ENCODE peak calls at places on chromosomes 13 and 19, in six cellular contexts. One of them, this sample, is unnamed.

GRCh38 chr19:18798384-18799352 is 7.6 kb upstream of the COMP start:
- DNase-seq in SK-N-SH: no peak
- DNase-seq in K562: no peak
- DNase-seq in HepG2: peak; percentile 75
- DNase-seq in GM12878: no peak
- DNase-seq in H1: no peak
- DNase-seq in this sample: no peak

GRCh38 chr19:41886761-41887710 is 4.1 kb downstream of the ARHGEF1 start:
- DNase-seq in SK-N-SH: no peak
- DNase-seq in K562: no peak
- DNase-seq in HepG2: no peak
- DNase-seq in GM12878: no peak
- DNase-seq in H1: no peak
- DNase-seq in this sample: no peak

GRCh38 chr13:31697290-31697689 is 42.0 kb upstream of the RXFP2 start:
- DNase-seq in SK-N-SH: no peak
- DNase-seq in K562: no peak
- DNase-seq in HepG2: no peak
- DNase-seq in GM12878: no peak
- DNase-seq in H1: no peak
- DNase-seq in this sample: no peak

GRCh38 chr19:50202962-50203280 is 501 bp upstream of the MYH14 start:
- DNase-seq in SK-N-SH: no peak
- DNase-seq in K562: no peak
- DNase-seq in HepG2: no peak
- DNase-seq in GM12878: no peak
- DNase-seq in H1: no peak
- DNase-seq in this sample: no peak

GRCh38 chr13:91690944-91691343 is 292.5 kb downstream of the GPC5 start:
- DNase-seq in SK-N-SH: no peak
- DNase-seq in K562: no peak
- DNase-seq in HepG2: no peak
- DNase-seq in GM12878: no peak
- DNase-seq in H1: no peak
- DNase-seq in this sample: no peak

GRCh38 chr13:48602296-48603040 is 51.3 kb upstream of the CYSLTR2 start:
- DNase-seq in SK-N-SH: no peak
- DNase-seq in K562: no peak
- DNase-seq in HepG2: no peak
- DNase-seq in GM12878: no peak
- DNase-seq in H1: no peak
- DNase-seq in this sample: no peak

GRCh38 chr13:20891034-20891433 is 11.5 kb downstream of the XPO4 start:
- DNase-seq in SK-N-SH: no peak
- DNase-seq in K562: no peak
- DNase-seq in HepG2: no peak
- DNase-seq in GM12878: no peak
- DNase-seq in H1: no peak
- DNase-seq in this sample: no peak

GRCh38 chr19:54558339-54558738 is 15.3 kb upstream of the LILRA2 start:
- DNase-seq in SK-N-SH: no peak
- DNase-seq in K562: no peak
- DNase-seq in HepG2: no peak
- DNase-seq in GM12878: no peak
- DNase-seq in H1: no peak
- DNase-seq in this sample: no peak

GRCh38 chr19:16400911-16401675 is 70.7 kb downstream of the EPS15L1 start:
- DNase-seq in SK-N-SH: no peak
- DNase-seq in K562: no peak
- DNase-seq in HepG2: no peak
- DNase-seq in GM12878: no peak
- DNase-seq in H1: no peak
- DNase-seq in this sample: no peak

GRCh38 chr13:23325191-23325590 is 108.3 kb downstream of the SACS start:
- DNase-seq in SK-N-SH: no peak
- DNase-seq in K562: no peak
- DNase-seq in HepG2: peak; percentile 18
- DNase-seq in GM12878: peak; percentile 41
- DNase-seq in H1: no peak
- DNase-seq in this sample: no peak

GRCh38 chr13:46490129-46490528 is 62.8 kb upstream of the LRCH1 start:
- DNase-seq in SK-N-SH: peak; percentile 30
- DNase-seq in K562: no peak
- DNase-seq in HepG2: no peak
- DNase-seq in GM12878: no peak
- DNase-seq in H1: no peak
- DNase-seq in this sample: no peak

GRCh38 chr13:36891752-36892151 is 28.3 kb downstream of the SMAD9 start:
- DNase-seq in SK-N-SH: no peak
- DNase-seq in K562: no peak
- DNase-seq in HepG2: no peak
- DNase-seq in GM12878: no peak
- DNase-seq in H1: no peak
- DNase-seq in this sample: no peak

GRCh38 chr13:111325941-111326620 is 5.6 kb downstream of the TEX29 start:
- DNase-seq in SK-N-SH: no peak
- DNase-seq in K562: no peak
- DNase-seq in HepG2: no peak
- DNase-seq in GM12878: no peak
- DNase-seq in H1: no peak
- DNase-seq in this sample: no peak

GRCh38 chr19:54850930-54851329 is 687 bp downstream of the KIR3DL2 start:
- DNase-seq in SK-N-SH: no peak
- DNase-seq in K562: no peak
- DNase-seq in HepG2: no peak
- DNase-seq in GM12878: no peak
- DNase-seq in H1: no peak
- DNase-seq in this sample: no peak

GRCh38 chr19:53519431-53519830 is 18.5 kb upstream of the ZNF331 start:
- DNase-seq in SK-N-SH: no peak
- DNase-seq in K562: no peak
- DNase-seq in HepG2: no peak
- DNase-seq in GM12878: no peak
- DNase-seq in H1: no peak
- DNase-seq in this sample: no peak

GRCh38 chr13:57631607-57632275 is at the start of gene PCDH17:
- DNase-seq in SK-N-SH: peak; percentile 62
- DNase-seq in K562: no peak
- DNase-seq in HepG2: no peak
- DNase-seq in GM12878: no peak
- DNase-seq in H1: no peak
- DNase-seq in this sample: no peak

GRCh38 chr13:46982856-46983582 is 86.2 kb upstream of the HTR2A start:
- DNase-seq in SK-N-SH: no peak
- DNase-seq in K562: no peak
- DNase-seq in HepG2: no peak
- DNase-seq in GM12878: peak; percentile 96
- DNase-seq in H1: no peak
- DNase-seq in this sample: peak; percentile 29

GRCh38 chr13:20080377-20081164 is 80.3 kb downstream of the GJA3 start:
- DNase-seq in SK-N-SH: no peak
- DNase-seq in K562: no peak
- DNase-seq in HepG2: no peak
- DNase-seq in GM12878: no peak
- DNase-seq in H1: no peak
- DNase-seq in this sample: no peak

GRCh38 chr13:24670927-24671326 is 9.3 kb upstream of the ATP12A start:
- DNase-seq in SK-N-SH: peak; percentile 49
- DNase-seq in K562: peak; percentile 17
- DNase-seq in HepG2: no peak
- DNase-seq in GM12878: no peak
- DNase-seq in H1: no peak
- DNase-seq in this sample: no peak

GRCh38 chr13:86051134-86052103 is 252.2 kb upstream of the SLITRK6 start:
- DNase-seq in SK-N-SH: no peak
- DNase-seq in K562: no peak
- DNase-seq in HepG2: no peak
- DNase-seq in GM12878: no peak
- DNase-seq in H1: no peak
- DNase-seq in this sample: no peak

GRCh38 chr13:103066991-103067390 is 774 bp upstream of the SLC10A2 start:
- DNase-seq in SK-N-SH: peak; percentile 28
- DNase-seq in K562: no peak
- DNase-seq in HepG2: no peak
- DNase-seq in GM12878: no peak
- DNase-seq in H1: no peak
- DNase-seq in this sample: no peak

GRCh38 chr19:43464089-43464775 is 1.2 kb downstream of the LYPD3 start:
- DNase-seq in SK-N-SH: peak; percentile 87
- DNase-seq in K562: peak; percentile 83
- DNase-seq in HepG2: no peak
- DNase-seq in GM12878: no peak
- DNase-seq in H1: no peak
- DNase-seq in this sample: peak; percentile 77

GRCh38 chr13:26050568-26051230 is 1.1 kb downstream of the SHISA2 start:
- DNase-seq in SK-N-SH: peak; percentile 66
- DNase-seq in K562: no peak
- DNase-seq in HepG2: no peak
- DNase-seq in GM12878: no peak
- DNase-seq in H1: no peak
- DNase-seq in this sample: no peak

GRCh38 chr13:80037505-80037888 is 303.4 kb downstream of the SPRY2 start:
- DNase-seq in SK-N-SH: no peak
- DNase-seq in K562: no peak
- DNase-seq in HepG2: no peak
- DNase-seq in GM12878: no peak
- DNase-seq in H1: no peak
- DNase-seq in this sample: no peak

GRCh38 chr19:24060687-24061356 is 26.2 kb upstream of the ZNF254 start:
- DNase-seq in SK-N-SH: no peak
- DNase-seq in K562: no peak
- DNase-seq in HepG2: no peak
- DNase-seq in GM12878: no peak
- DNase-seq in H1: no peak
- DNase-seq in this sample: no peak

GRCh38 chr19:39795001-39795400 is 16.3 kb downstream of the LEUTX start:
- DNase-seq in SK-N-SH: no peak
- DNase-seq in K562: no peak
- DNase-seq in HepG2: no peak
- DNase-seq in GM12878: peak; percentile 45
- DNase-seq in H1: no peak
- DNase-seq in this sample: peak; percentile 30

GRCh38 chr13:26899153-26899552 is 138.6 kb upstream of the GPR12 start:
- DNase-seq in SK-N-SH: peak; percentile 60
- DNase-seq in K562: no peak
- DNase-seq in HepG2: no peak
- DNase-seq in GM12878: no peak
- DNase-seq in H1: no peak
- DNase-seq in this sample: no peak

GRCh38 chr19:11339254-11340098 is at the start of gene RAB3D:
- DNase-seq in SK-N-SH: peak; percentile 99
- DNase-seq in K562: peak; percentile 97
- DNase-seq in HepG2: peak; percentile 71
- DNase-seq in GM12878: peak; percentile 50
- DNase-seq in H1: peak; percentile 79
- DNase-seq in this sample: peak; percentile 96

GRCh38 chr19:49884760-49885159 is 7.3 kb downstream of the TBC1D17 start:
- DNase-seq in SK-N-SH: no peak
- DNase-seq in K562: no peak
- DNase-seq in HepG2: no peak
- DNase-seq in GM12878: no peak
- DNase-seq in H1: no peak
- DNase-seq in this sample: no peak

GRCh38 chr19:1357695-1358094 is 26.0 kb upstream of the NDUFS7 start:
- DNase-seq in SK-N-SH: no peak
- DNase-seq in K562: no peak
- DNase-seq in HepG2: no peak
- DNase-seq in GM12878: no peak
- DNase-seq in H1: peak; percentile 36
- DNase-seq in this sample: no peak

GRCh38 chr13:75752848-75753247 is 116.7 kb downstream of the LMO7 start:
- DNase-seq in SK-N-SH: no peak
- DNase-seq in K562: no peak
- DNase-seq in HepG2: no peak
- DNase-seq in GM12878: no peak
- DNase-seq in H1: no peak
- DNase-seq in this sample: no peak
- TF ChIP-seq POLR2AphosphoS5 in SK-N-SH: no peak
- TF ChIP-seq POLR2AphosphoS5 in K562: no peak
- TF ChIP-seq POLR2AphosphoS5 in HepG2: no peak
- TF ChIP-seq POLR2AphosphoS5 in GM12878: no peak
- TF ChIP-seq POLR2AphosphoS5 in H1: no peak
- TF ChIP-seq POLR2AphosphoS5 in this sample: no peak

GRCh38 chr13:99659234-99659633 is 158.0 kb downstream of the TM9SF2 start:
- DNase-seq in SK-N-SH: no peak
- DNase-seq in K562: no peak
- DNase-seq in HepG2: no peak
- DNase-seq in GM12878: no peak
- DNase-seq in H1: no peak
- DNase-seq in this sample: no peak
- TF ChIP-seq TAF1 in SK-N-SH: no peak
- TF ChIP-seq TAF1 in K562: no peak
- TF ChIP-seq TAF1 in HepG2: no peak
- TF ChIP-seq TAF1 in GM12878: no peak
- TF ChIP-seq TAF1 in H1: no peak
- TF ChIP-seq TAF1 in this sample: no peak

DNA sequence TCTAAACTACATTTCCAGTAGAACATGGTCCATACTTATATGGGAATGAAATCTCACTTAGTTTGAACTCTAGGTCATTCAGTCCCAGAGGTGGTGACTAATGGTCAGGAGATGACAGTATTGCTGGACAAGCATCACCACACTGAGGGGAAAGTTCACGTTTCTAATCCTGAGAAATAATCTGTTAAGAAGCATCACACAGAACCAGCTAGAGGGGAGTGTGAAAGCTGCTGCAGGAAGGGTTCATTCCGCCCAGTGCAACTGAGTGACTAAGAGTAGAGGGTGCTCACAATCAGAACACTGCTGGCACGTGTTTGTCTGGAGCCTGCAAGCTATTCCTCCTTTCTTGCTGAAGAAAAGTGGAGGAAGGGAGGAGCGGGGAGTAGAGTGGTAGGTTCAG is 2.7 kb downstream of the COL4A1 start:
- DNase-seq in SK-N-SH: no peak
- DNase-seq in K562: no peak
- DNase-seq in HepG2: no peak
- DNase-seq in GM12878: no peak
- DNase-seq in H1: no peak
- DNase-seq in this sample: no peak
- TF ChIP-seq POLR2AphosphoS5 in SK-N-SH: no peak
- TF ChIP-seq POLR2AphosphoS5 in K562: no peak
- TF ChIP-seq POLR2AphosphoS5 in HepG2: no peak
- TF ChIP-seq POLR2AphosphoS5 in GM12878: no peak
- TF ChIP-seq POLR2AphosphoS5 in H1: no peak
- TF ChIP-seq POLR2AphosphoS5 in this sample: no peak

DNA sequence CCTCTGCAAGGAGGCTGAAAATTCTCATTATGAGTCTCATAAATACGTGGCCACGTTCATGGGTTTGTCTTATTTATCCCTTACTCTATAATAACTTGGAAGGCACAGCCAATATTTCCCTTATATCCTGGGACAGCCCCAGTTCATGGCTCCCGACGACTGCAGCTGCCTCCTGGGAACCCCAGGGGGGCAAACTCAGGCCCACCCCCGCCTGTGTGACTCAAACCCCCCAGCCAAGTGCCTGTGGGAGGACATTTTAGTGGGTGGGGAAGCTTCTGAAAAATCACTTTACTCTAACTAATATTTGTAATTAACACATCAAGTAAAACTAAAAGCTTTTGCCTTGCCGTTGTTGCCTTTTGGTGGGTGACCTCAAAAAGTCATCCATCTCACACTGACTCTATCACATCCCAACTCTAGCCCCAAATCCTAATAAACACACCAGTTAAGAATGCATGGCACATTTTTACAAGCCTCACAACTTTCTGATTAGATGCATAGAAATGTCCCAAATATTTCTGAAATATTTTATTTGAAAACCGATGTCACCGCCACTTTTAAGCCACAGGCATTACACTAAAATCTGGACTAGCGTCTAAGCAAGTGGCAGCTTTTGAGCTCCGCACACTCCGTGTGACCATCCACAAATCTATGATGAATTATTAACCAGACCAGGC is 14.2 kb downstream of the RASA3 start:
- DNase-seq in SK-N-SH: no peak
- DNase-seq in K562: no peak
- DNase-seq in HepG2: peak; percentile 62
- DNase-seq in GM12878: no peak
- DNase-seq in H1: no peak
- DNase-seq in this sample: no peak
- TF ChIP-seq TAF1 in SK-N-SH: no peak
- TF ChIP-seq TAF1 in K562: no peak
- TF ChIP-seq TAF1 in HepG2: no peak
- TF ChIP-seq TAF1 in GM12878: no peak
- TF ChIP-seq TAF1 in H1: no peak
- TF ChIP-seq TAF1 in this sample: no peak

This sample was measured in GM12891.